ENCODE peak calls at places on chromosomes 6 and 20, in six cellular contexts. P is NCI-H2081; J is caudate nucleus; H is stimulated activated CD4-positive, alpha-beta T cell treated with anti-CD3 and anti-CD28 coated beads, Interleukin-2, amount 100 ng/mL, for 48 hours; C is upper lobe of right lung; I is spleen. Z is an unnamed sample.

GRCh38 chr20:58984691-58985090 is 3.6 kb downstream of the NELFCD start:
- DNase-seq in C (no peak), H (no peak), J (no peak), I (no peak), P (no peak), Z (no peak)

GRCh38 chr20:36932476-36933426 is 18.8 kb downstream of the SAMHD1 start:
- DNase-seq in I (peak), H (no peak), P (no peak), C (peak), J (no peak), Z (no peak)

GRCh38 chr20:2341336-2341735 is 39.4 kb upstream of the TGM6 start:
- DNase-seq in I (no peak), J (no peak), C (no peak), H (no peak), P (no peak), Z (no peak)

GRCh38 chr20:59013031-59013951 is 5.9 kb upstream of the TUBB1 start:
- DNase-seq in H (no peak), P (no peak), I (peak), J (no peak), C (no peak), Z (no peak)

GRCh38 chr6:19690676-19691075 is 146.5 kb upstream of the ID4 start:
- DNase-seq in P (no peak), I (no peak), J (no peak), H (no peak), C (no peak), Z (no peak)

GRCh38 chr6:8736046-8736877 is 300.9 kb upstream of the SLC35B3 start:
- DNase-seq in J (no peak), C (no peak), H (no peak), I (no peak), P (no peak), Z (no peak)

GRCh38 chr20:23159256-23159922 is 73.3 kb upstream of the CD93 start:
- DNase-seq in C (no peak), H (no peak), I (no peak), J (no peak), P (peak), Z (no peak)

GRCh38 chr20:20267685-20268429 is 100.0 kb upstream of the INSM1 start:
- DNase-seq in J (no peak), I (no peak), H (no peak), C (no peak), P (peak), Z (no peak)

GRCh38 chr6:103872683-103873082 is 987.0 kb downstream of the HACE1 start:
- DNase-seq in I (no peak), H (no peak), P (no peak), J (no peak), C (no peak), Z (no peak)